ENCODE peak calls at places on chromosomes 13 and 19, in ten cellular contexts. X is ascending aorta, O is GM10248, H is brain microvascular endothelial cell, V is astrocyte of the spinal cord, D is RWPE1, T is tibial nerve, W is esophagus squamous epithelium, I is fibroblast of lung, J is stomach. M is an unnamed sample.

GRCh38 chr19:45523642-45524256 is 16.5 kb downstream of the VASP start:
- DNase-seq in X (peak; percentile 89), O (peak; percentile 88), H (peak; percentile 67), V (peak; percentile 82), D (peak; percentile 75), T (no peak), W (peak; percentile 34), I (peak; percentile 62), J (peak; percentile 80), M (no peak)

GRCh38 chr13:28026508-28026907 is 38.0 kb upstream of the URAD start:
- DNase-seq in X (no peak), O (no peak), H (no peak), V (no peak), D (no peak), T (no peak), W (no peak), I (no peak), J (no peak), M (no peak)

GRCh38 chr13:66635526-66635925 is 594.6 kb downstream of the PCDH9 start:
- DNase-seq in X (no peak), O (no peak), H (peak; percentile 54), V (peak; percentile 90), D (peak; percentile 63), T (no peak), W (no peak), I (peak; percentile 97), J (no peak), M (no peak)

GRCh38 chr19:46692918-46693722 is 23.8 kb downstream of the PRKD2 start:
- DNase-seq in X (no peak), O (no peak), H (no peak), V (no peak), D (no peak), T (no peak), W (no peak), I (no peak), J (no peak), M (no peak)

GRCh38 chr13:20709782-20710181 is 6.3 kb downstream of the IL17D start:
- DNase-seq in X (no peak), O (no peak), H (no peak), V (no peak), D (no peak), T (no peak), W (no peak), I (no peak), J (no peak), M (no peak)

GRCh38 chr19:9323557-9323918 is 441 bp upstream of the ZNF559 start:
- DNase-seq in X (peak; percentile 86), O (peak; percentile 31), H (peak; percentile 85), V (peak; percentile 89), D (peak; percentile 44), T (peak; percentile 25), W (no peak), I (peak; percentile 86), J (peak; percentile 55), M (no peak)

GRCh38 chr19:56403261-56403660 is 871 bp upstream of the ZNF583 start:
- DNase-seq in X (no peak), O (peak; percentile 13), H (no peak), V (no peak), D (no peak), T (no peak), W (no peak), I (peak; percentile 40), J (no peak), M (no peak)

GRCh38 chr13:22278336-22278929 is 607.6 kb downstream of the FGF9 start:
- DNase-seq in X (peak; percentile 73), O (peak; percentile 42), H (no peak), V (no peak), D (peak; percentile 2), T (peak; percentile 28), W (no peak), I (no peak), J (peak; percentile 72), M (no peak)

GRCh38 chr19:55275851-55276719 is 3.8 kb downstream of the HSPBP1 start:
- DNase-seq in X (no peak), O (peak; percentile 70), H (no peak), V (no peak), D (no peak), T (no peak), W (no peak), I (no peak), J (no peak), M (no peak)

GRCh38 chr19:55277494-55277893 is 2.4 kb downstream of the HSPBP1 start:
- DNase-seq in X (no peak), O (no peak), H (no peak), V (no peak), D (no peak), T (no peak), W (no peak), I (no peak), J (no peak), M (no peak)

GRCh38 chr19:55278391-55279135 is 1.3 kb downstream of the HSPBP1 start:
- DNase-seq in X (no peak), O (no peak), H (no peak), V (no peak), D (no peak), T (no peak), W (no peak), I (no peak), J (no peak), M (no peak)

GRCh38 chr19:55279376-55279772 is 536 bp downstream of the HSPBP1 start:
- DNase-seq in X (no peak), O (no peak), H (no peak), V (no peak), D (no peak), T (no peak), W (no peak), I (no peak), J (no peak), M (no peak)

GRCh38 chr19:55276720-55277430 is 3.0 kb downstream of the HSPBP1 start:
- DNase-seq in X (no peak), O (no peak), H (no peak), V (no peak), D (no peak), T (no peak), W (no peak), I (no peak), J (no peak), M (no peak)
- TF ChIP-seq CTCF in X (no peak), O (no peak), H (no peak), V (no peak), D (no peak), T (no peak), W (no peak), I (no peak), J (no peak), M (no peak)

GRCh38 chr19:39435499-39436349 is at the start of gene RPS16:
- DNase-seq in X (peak; percentile 99), O (peak; percentile 97), H (peak; percentile 95), V (peak; percentile 98), D (peak; percentile 88), T (peak; percentile 95), W (peak; percentile 92), I (peak; percentile 96), J (peak; percentile 99), M (peak; percentile 100)
- TF ChIP-seq CTCF in X (no peak), O (no peak), H (peak; percentile 4), V (no peak), D (no peak), T (no peak), W (no peak), I (no peak), J (no peak), M (peak; percentile 18)

GRCh38 chr19:1383311-1384084 is at the start of gene NDUFS7:
- DNase-seq in X (peak; percentile 93), O (peak; percentile 88), H (peak; percentile 76), V (peak; percentile 93), D (peak; percentile 72), T (peak; percentile 82), W (peak; percentile 53), I (peak; percentile 91), J (peak; percentile 92), M (no peak)

GRCh38 chr19:1384478-1385110 is 887 bp downstream of the NDUFS7 start:
- DNase-seq in X (no peak), O (no peak), H (no peak), V (no peak), D (no peak), T (no peak), W (no peak), I (no peak), J (no peak), M (no peak)

GRCh38 chr19:1384085-1384462 is 367 bp downstream of the NDUFS7 start:
- DNase-seq in X (no peak), O (no peak), H (no peak), V (no peak), D (no peak), T (no peak), W (no peak), I (no peak), J (no peak), M (no peak)

GRCh38 chr19:1382250-1382649 is 1.5 kb upstream of the NDUFS7 start:
- DNase-seq in X (no peak), O (no peak), H (no peak), V (no peak), D (no peak), T (no peak), W (no peak), I (no peak), J (no peak), M (no peak)

GRCh38 chr19:1383014-1383310 is 745 bp upstream of the NDUFS7 start:
- DNase-seq in X (no peak), O (no peak), H (no peak), V (no peak), D (no peak), T (no peak), W (no peak), I (peak; percentile 84), J (no peak), M (no peak)
- TF ChIP-seq CTCF in X (no peak), O (peak; percentile 1), H (no peak), V (no peak), D (no peak), T (no peak), W (no peak), I (no peak), J (no peak), M (no peak)

GRCh38 chr13:78599911-78600310 is 3.4 kb downstream of the POU4F1 start:
- DNase-seq in X (no peak), O (no peak), H (no peak), V (no peak), D (no peak), T (no peak), W (no peak), I (no peak), J (no peak), M (no peak)

GRCh38 chr13:78600317-78600899 is 2.9 kb downstream of the POU4F1 start:
- DNase-seq in X (no peak), O (no peak), H (no peak), V (no peak), D (no peak), T (no peak), W (no peak), I (no peak), J (no peak), M (no peak)

GRCh38 chr13:78598382-78598781 is 5.0 kb downstream of the POU4F1 start:
- DNase-seq in X (no peak), O (no peak), H (no peak), V (no peak), D (no peak), T (no peak), W (no peak), I (no peak), J (no peak), M (no peak)

GRCh38 chr13:78596701-78597550 is 6.4 kb downstream of the POU4F1 start:
- DNase-seq in X (no peak), O (no peak), H (no peak), V (no peak), D (no peak), T (no peak), W (no peak), I (no peak), J (no peak), M (no peak)

DNA sequence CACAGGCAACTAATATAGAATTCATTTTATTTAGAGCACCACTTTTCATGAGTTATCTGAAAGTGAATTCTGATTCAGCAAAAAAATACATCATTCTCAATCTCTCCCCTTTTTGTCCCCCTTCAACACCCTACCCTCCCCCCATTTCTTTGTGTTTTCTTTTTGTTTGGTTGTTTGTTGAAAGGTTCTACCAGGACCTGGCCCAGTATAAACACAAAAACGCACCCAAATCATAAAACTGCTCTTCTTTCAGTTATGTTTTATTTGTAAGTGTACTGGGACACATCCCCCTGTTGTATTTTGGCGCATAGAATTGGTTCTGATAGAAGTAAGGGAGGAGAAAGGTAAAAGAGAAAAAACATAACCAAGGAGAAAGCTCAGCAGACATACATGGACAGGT is 4.4 kb downstream of the POU4F1 start:
- DNase-seq in X (no peak), O (no peak), H (no peak), V (no peak), D (no peak), T (no peak), W (no peak), I (no peak), J (no peak), M (no peak)
- TF ChIP-seq CTCF in X (no peak), O (no peak), H (no peak), V (no peak), D (no peak), T (no peak), W (no peak), I (no peak), J (no peak), M (no peak)